ENCODE peak calls at places on chromosomes 2 and 18, in four cellular contexts. One of them, this sample, is unnamed.

GRCh38 chr2:20184067-20184938 is 40.6 kb downstream of the SDC1 start:
- DNase-seq in H1: no peak
- DNase-seq in colonic mucosa: no peak
- DNase-seq in AG10803: peak
- DNase-seq in this sample: peak

GRCh38 chr18:63979409-63979908 is 9.6 kb downstream of the SERPINB8 start:
- DNase-seq in AG10803: peak
- DNase-seq in H1: peak
- DNase-seq in colonic mucosa: peak
- DNase-seq in this sample: peak

GRCh38 chr18:54232485-54233227 is 8.2 kb upstream of the MBD2 start:
- DNase-seq in H1: no peak
- DNase-seq in colonic mucosa: no peak
- DNase-seq in AG10803: no peak
- DNase-seq in this sample: no peak

GRCh38 chr2:121376851-121377250 is 91.8 kb upstream of the TFCP2L1 start:
- DNase-seq in H1: no peak
- DNase-seq in AG10803: peak
- DNase-seq in colonic mucosa: no peak
- DNase-seq in this sample: peak

GRCh38 chr2:111618577-111618930 is 265.4 kb downstream of the ANAPC1 start:
- DNase-seq in colonic mucosa: no peak
- DNase-seq in AG10803: peak
- DNase-seq in H1: no peak
- DNase-seq in this sample: no peak

GRCh38 chr18:9466127-9466526 is 9.2 kb upstream of the RALBP1 start:
- DNase-seq in H1: no peak
- DNase-seq in AG10803: no peak
- DNase-seq in colonic mucosa: no peak
- DNase-seq in this sample: no peak

GRCh38 chr2:10768063-10768507 is 44.5 kb downstream of the PDIA6 start:
- DNase-seq in colonic mucosa: no peak
- DNase-seq in AG10803: no peak
- DNase-seq in H1: no peak
- DNase-seq in this sample: no peak

GRCh38 chr2:210584834-210585233 is 28.4 kb downstream of the CPS1 start:
- DNase-seq in H1: no peak
- DNase-seq in colonic mucosa: no peak
- DNase-seq in AG10803: no peak
- DNase-seq in this sample: peak

GRCh38 chr2:108288534-108289106 is at the start of gene SULT1C2:
- DNase-seq in colonic mucosa: peak
- DNase-seq in AG10803: no peak
- DNase-seq in H1: peak
- DNase-seq in this sample: no peak

GRCh38 chr2:204900910-204901309 is 355.6 kb downstream of the PARD3B start:
- DNase-seq in AG10803: peak
- DNase-seq in colonic mucosa: peak
- DNase-seq in H1: no peak
- DNase-seq in this sample: peak

GRCh38 chr2:35503311-35503710 is 852.3 kb upstream of the CRIM1 start:
- DNase-seq in colonic mucosa: no peak
- DNase-seq in H1: no peak
- DNase-seq in AG10803: no peak
- DNase-seq in this sample: no peak

GRCh38 chr2:121635371-121635770 is 13.9 kb downstream of the CLASP1 start:
- DNase-seq in H1: no peak
- DNase-seq in AG10803: peak
- DNase-seq in colonic mucosa: no peak
- DNase-seq in this sample: no peak

GRCh38 chr2:172085460-172086159 is at the start of gene DLX1:
- DNase-seq in H1: peak
- DNase-seq in colonic mucosa: peak
- DNase-seq in AG10803: no peak
- DNase-seq in this sample: no peak

GRCh38 chr18:9735238-9735637 is 27.1 kb downstream of the RAB31 start:
- DNase-seq in colonic mucosa: no peak
- DNase-seq in AG10803: no peak
- DNase-seq in H1: no peak
- DNase-seq in this sample: no peak

GRCh38 chr2:77768508-77768907 is 246.3 kb upstream of the LRRTM4 start:
- DNase-seq in AG10803: no peak
- DNase-seq in colonic mucosa: no peak
- DNase-seq in H1: no peak
- DNase-seq in this sample: no peak

GRCh38 chr2:29117636-29118303 is 2.6 kb downstream of the CLIP4 start:
- DNase-seq in AG10803: peak
- DNase-seq in colonic mucosa: no peak
- DNase-seq in H1: no peak
- DNase-seq in this sample: peak

GRCh38 chr18:77099501-77100370 is 32.8 kb downstream of the MBP start:
- DNase-seq in colonic mucosa: no peak
- DNase-seq in AG10803: no peak
- DNase-seq in H1: no peak
- DNase-seq in this sample: no peak

GRCh38 chr2:34545486-34546136 is 946.5 kb upstream of the FAM98A start:
- DNase-seq in AG10803: no peak
- DNase-seq in H1: no peak
- DNase-seq in colonic mucosa: no peak
- DNase-seq in this sample: no peak

GRCh38 chr2:191660575-191660974 is 17.4 kb upstream of the NABP1 start:
- DNase-seq in AG10803: no peak
- DNase-seq in H1: no peak
- DNase-seq in colonic mucosa: no peak
- DNase-seq in this sample: no peak

GRCh38 chr18:9814431-9814830 is 71.3 kb upstream of the TXNDC2 start:
- DNase-seq in H1: no peak
- DNase-seq in colonic mucosa: no peak
- DNase-seq in AG10803: peak
- DNase-seq in this sample: peak

GRCh38 chr2:14125561-14125960 is 507.0 kb upstream of the LRATD1 start:
- DNase-seq in colonic mucosa: no peak
- DNase-seq in H1: no peak
- DNase-seq in AG10803: no peak
- DNase-seq in this sample: no peak

GRCh38 chr2:62972601-62973000 is 78.0 kb upstream of the OTX1 start:
- DNase-seq in colonic mucosa: no peak
- DNase-seq in AG10803: no peak
- DNase-seq in H1: no peak
- DNase-seq in this sample: no peak

GRCh38 chr2:17752892-17753802 is 463 bp downstream of the SMC6 start:
- DNase-seq in AG10803: peak
- DNase-seq in H1: no peak
- DNase-seq in colonic mucosa: peak
- DNase-seq in this sample: peak

GRCh38 chr2:139905624-139906023 is 1125.4 kb upstream of the NXPH2 start:
- DNase-seq in AG10803: no peak
- DNase-seq in H1: no peak
- DNase-seq in colonic mucosa: no peak
- DNase-seq in this sample: no peak

GRCh38 chr2:85132834-85133637 is at the start of gene TCF7L1:
- DNase-seq in AG10803: peak
- DNase-seq in colonic mucosa: peak
- DNase-seq in H1: peak
- DNase-seq in this sample: peak

GRCh38 chr2:98697651-98698337 is 33.1 kb downstream of the MGAT4A start:
- DNase-seq in H1: no peak
- DNase-seq in AG10803: no peak
- DNase-seq in colonic mucosa: peak
- DNase-seq in this sample: no peak

GRCh38 chr2:168300460-168300859 is 53.1 kb upstream of the STK39 start:
- DNase-seq in AG10803: no peak
- DNase-seq in colonic mucosa: no peak
- DNase-seq in H1: no peak
- DNase-seq in this sample: no peak

GRCh38 chr2:113083311-113083710 is 15.5 kb downstream of the IL1F10 start:
- DNase-seq in colonic mucosa: no peak
- DNase-seq in AG10803: no peak
- DNase-seq in H1: no peak
- DNase-seq in this sample: no peak

GRCh38 chr2:158043181-158043948 is 58.3 kb upstream of the UPP2 start:
- DNase-seq in colonic mucosa: no peak
- DNase-seq in AG10803: no peak
- DNase-seq in H1: no peak
- DNase-seq in this sample: no peak

GRCh38 chr2:109143214-109144187 is 14.5 kb downstream of the SH3RF3 start:
- DNase-seq in H1: no peak
- DNase-seq in AG10803: no peak
- DNase-seq in colonic mucosa: no peak
- DNase-seq in this sample: no peak

GRCh38 chr2:85266424-85267041 is 61.3 kb downstream of the TGOLN2 start:
- DNase-seq in colonic mucosa: peak
- DNase-seq in AG10803: peak
- DNase-seq in H1: peak
- DNase-seq in this sample: peak

GRCh38 chr2:26621469-26622199 is 19.5 kb downstream of the CIB4 start:
- DNase-seq in H1: peak
- DNase-seq in colonic mucosa: no peak
- DNase-seq in AG10803: no peak
- DNase-seq in this sample: no peak

GRCh38 chr2:29940706-29941105 is 19.3 kb upstream of the ALK start:
- DNase-seq in colonic mucosa: no peak
- DNase-seq in AG10803: no peak
- DNase-seq in H1: no peak
- DNase-seq in this sample: no peak

GRCh38 chr18:48573632-48574293 is 34.9 kb downstream of the CTIF start:
- DNase-seq in AG10803: no peak
- DNase-seq in H1: peak
- DNase-seq in colonic mucosa: no peak
- DNase-seq in this sample: no peak

GRCh38 chr2:176020400-176020799 is 18.3 kb upstream of the LNPK start:
- DNase-seq in H1: no peak
- DNase-seq in AG10803: no peak
- DNase-seq in colonic mucosa: no peak
- DNase-seq in this sample: no peak

GRCh38 chr2:30336978-30337841 is 105.9 kb downstream of the LBH start:
- DNase-seq in H1: no peak
- DNase-seq in colonic mucosa: no peak
- DNase-seq in AG10803: peak
- DNase-seq in this sample: no peak

GRCh38 chr2:178478102-178478441 is 328 bp downstream of the FKBP7 start:
- DNase-seq in H1: no peak
- DNase-seq in colonic mucosa: peak
- DNase-seq in AG10803: no peak
- DNase-seq in this sample: peak

GRCh38 chr2:68429311-68429826 is 37.7 kb downstream of the FBXO48 start:
- DNase-seq in colonic mucosa: no peak
- DNase-seq in AG10803: no peak
- DNase-seq in H1: no peak
- DNase-seq in this sample: peak

GRCh38 chr18:35345460-35345921 is 1.3 kb upstream of the ZNF24 start:
- DNase-seq in H1: no peak
- DNase-seq in colonic mucosa: no peak
- DNase-seq in AG10803: no peak
- DNase-seq in this sample: peak
- H3K4me3 ChIP-seq in H1: no peak
- H3K4me3 ChIP-seq in colonic mucosa: no peak
- H3K4me3 ChIP-seq in AG10803: no peak
- H3K4me3 ChIP-seq in this sample: no peak

GRCh38 chr2:240856151-240856980 is 12.3 kb upstream of the AGXT start:
- DNase-seq in AG10803: no peak
- DNase-seq in colonic mucosa: no peak
- DNase-seq in H1: peak
- DNase-seq in this sample: peak
- TF ChIP-seq CTCF in AG10803: peak
- TF ChIP-seq CTCF in colonic mucosa: no peak
- TF ChIP-seq CTCF in H1: peak
- TF ChIP-seq CTCF in this sample: peak

GRCh38 chr18:6155707-6156106 is 259.0 kb downstream of the L3MBTL4 start:
- DNase-seq in H1: no peak
- DNase-seq in colonic mucosa: no peak
- DNase-seq in AG10803: no peak
- DNase-seq in this sample: no peak
- H3K4me3 ChIP-seq in H1: no peak
- H3K4me3 ChIP-seq in colonic mucosa: no peak
- H3K4me3 ChIP-seq in AG10803: no peak
- H3K4me3 ChIP-seq in this sample: no peak

DNA sequence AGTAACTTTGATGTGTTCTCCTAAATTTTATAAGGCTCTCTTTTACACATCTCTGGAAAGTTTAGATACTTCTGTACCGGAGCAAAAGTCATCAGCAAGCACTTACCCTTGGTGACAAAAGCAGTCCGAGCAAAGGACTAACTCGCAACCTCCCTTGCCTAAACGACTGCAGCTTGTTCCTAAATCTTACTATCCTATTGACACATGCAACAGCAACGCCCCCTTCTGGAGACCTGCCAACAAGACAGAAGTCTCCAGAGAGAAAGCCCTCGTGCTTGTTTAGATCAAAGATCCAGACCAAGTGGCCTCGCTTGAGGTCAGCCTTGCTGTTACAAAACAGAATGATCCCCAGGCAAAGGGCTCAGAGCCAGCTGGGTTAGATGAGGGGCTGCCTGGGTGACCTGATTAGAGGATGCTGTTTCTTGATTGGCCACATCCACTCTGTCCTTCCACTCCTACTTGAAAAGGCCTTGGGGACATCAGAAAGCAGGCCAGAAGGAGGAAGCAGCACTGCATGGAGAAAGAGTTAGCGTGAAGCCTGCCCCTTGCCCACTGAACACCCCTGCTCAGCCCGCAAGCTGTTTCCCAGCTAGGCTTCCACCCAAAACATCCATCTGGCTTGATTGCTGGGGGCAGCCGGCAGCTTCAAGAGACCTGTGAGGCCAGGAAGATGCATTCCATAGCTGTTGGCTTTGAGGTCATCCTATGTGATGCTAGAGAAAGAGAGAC is 94.3 kb downstream of the HNRNPLL start:
- DNase-seq in H1: peak
- DNase-seq in AG10803: peak
- DNase-seq in colonic mucosa: peak
- DNase-seq in this sample: peak
- TF ChIP-seq CTCF in H1: peak
- TF ChIP-seq CTCF in AG10803: peak
- TF ChIP-seq CTCF in colonic mucosa: peak
- TF ChIP-seq CTCF in this sample: peak

DNA sequence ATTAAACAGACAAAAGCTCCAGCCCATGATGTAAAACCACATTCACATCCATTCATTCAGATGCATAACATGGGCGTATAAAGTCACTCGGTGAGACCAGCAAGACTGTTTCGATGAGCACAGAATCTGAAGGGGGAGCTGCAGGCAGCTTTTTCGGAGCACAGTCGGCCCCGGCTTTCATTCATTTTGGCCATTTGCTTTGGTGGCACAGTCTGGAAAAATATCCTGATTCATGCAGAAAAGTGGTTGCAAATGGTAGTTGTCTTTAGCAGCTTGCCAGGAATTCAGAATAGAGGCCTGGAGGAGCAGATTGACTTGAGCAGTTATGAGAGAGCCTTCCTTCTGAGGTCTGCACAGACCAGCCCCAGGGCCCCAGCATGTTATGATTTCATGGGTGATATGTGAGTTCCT is 11.2 kb downstream of the ARID5A start:
- DNase-seq in colonic mucosa: no peak
- DNase-seq in AG10803: peak
- DNase-seq in H1: peak
- DNase-seq in this sample: no peak
- H3K4me3 ChIP-seq in colonic mucosa: no peak
- H3K4me3 ChIP-seq in AG10803: no peak
- H3K4me3 ChIP-seq in H1: no peak
- H3K4me3 ChIP-seq in this sample: no peak

GRCh38 chr2:116057538-116057937 is 1615.1 kb downstream of the DPP10 start:
- DNase-seq in colonic mucosa: no peak
- DNase-seq in AG10803: no peak
- DNase-seq in H1: peak
- DNase-seq in this sample: no peak
- TF ChIP-seq CTCF in colonic mucosa: no peak
- TF ChIP-seq CTCF in AG10803: no peak
- TF ChIP-seq CTCF in H1: peak
- TF ChIP-seq CTCF in this sample: no peak